ENCODE peak calls at places on chromosomes 3 and 15, in six cellular contexts. D is A549; K is CD8-positive, alpha-beta memory T cell; I is uterus; V is upper lobe of right lung; H is transverse colon. S is an unnamed sample. For H3K9me3, the result is how much of the 10 kb centered on the place peaks cover.

GRCh38 chr3:23650371-23651140 is 155.2 kb upstream of the UBE2E1 start:
- DNase-seq in K (no peak), V (no peak), H (no peak), D (peak), I (no peak), S (no peak)

GRCh38 chr3:86245360-86245759 is 745.6 kb downstream of the VGLL3 start:
- DNase-seq in H (no peak), K (no peak), I (no peak), D (no peak), V (no peak), S (no peak)

GRCh38 chr3:152403632-152404066 is 134.9 kb downstream of the MBNL1 start:
- DNase-seq in V (peak), D (no peak), I (no peak), H (peak), K (no peak), S (no peak)

GRCh38 chr3:72085036-72085435 is 300.1 kb upstream of the PROK2 start:
- DNase-seq in V (no peak), D (no peak), I (no peak), K (no peak), H (no peak), S (no peak)

GRCh38 chr3:51942603-51943450 is 664 bp downstream of the PARP3 start:
- DNase-seq in K (peak), I (peak), D (peak), V (peak), H (peak), S (peak)

GRCh38 chr3:66582721-66583141 is 81.9 kb upstream of the LRIG1 start:
- DNase-seq in D (no peak), V (no peak), I (no peak), K (peak), H (peak), S (peak)

GRCh38 chr3:183913580-183913920 is 28.9 kb upstream of the PARL start:
- DNase-seq in I (no peak), D (no peak), H (no peak), K (no peak), V (no peak), S (no peak)

GRCh38 chr3:157471051-157471450 is 32.2 kb downstream of the VEPH1 start:
- DNase-seq in H (no peak), D (no peak), V (no peak), K (no peak), I (no peak), S (no peak)

GRCh38 chr15:98532063-98532462 is 116.3 kb upstream of the IGF1R start:
- DNase-seq in D (no peak), I (no peak), V (no peak), K (no peak), H (no peak), S (no peak)

GRCh38 chr15:42595641-42596240 is 20.3 kb downstream of the STARD9 start:
- DNase-seq in D (no peak), I (no peak), V (no peak), H (no peak), K (no peak), S (no peak)

GRCh38 chr3:105140899-105141367 is 225.8 kb upstream of the ALCAM start:
- DNase-seq in D (no peak), K (no peak), V (no peak), I (no peak), H (no peak), S (no peak)

GRCh38 chr3:31648286-31648968 is 115.7 kb downstream of the STT3B start:
- DNase-seq in K (no peak), D (no peak), H (no peak), V (no peak), I (no peak), S (no peak)

GRCh38 chr3:31659246-31659645 is 126.5 kb downstream of the STT3B start:
- DNase-seq in D (no peak), K (no peak), V (no peak), H (no peak), I (no peak), S (no peak)

GRCh38 chr3:31654998-31655397 is 122.3 kb downstream of the STT3B start:
- DNase-seq in H (no peak), K (no peak), I (no peak), V (no peak), D (no peak), S (no peak)

GRCh38 chr3:31652296-31652695 is 119.6 kb downstream of the STT3B start:
- DNase-seq in K (no peak), H (no peak), V (no peak), I (no peak), D (no peak), S (no peak)

GRCh38 chr3:31653464-31653863 is 120.7 kb downstream of the STT3B start:
- DNase-seq in K (no peak), H (no peak), D (no peak), I (no peak), V (no peak), S (no peak)
- H3K9me3 ChIP-seq in K (half or more), H (half or more), D (half or more), I (half or more), V (under half), S (half or more)

DNA sequence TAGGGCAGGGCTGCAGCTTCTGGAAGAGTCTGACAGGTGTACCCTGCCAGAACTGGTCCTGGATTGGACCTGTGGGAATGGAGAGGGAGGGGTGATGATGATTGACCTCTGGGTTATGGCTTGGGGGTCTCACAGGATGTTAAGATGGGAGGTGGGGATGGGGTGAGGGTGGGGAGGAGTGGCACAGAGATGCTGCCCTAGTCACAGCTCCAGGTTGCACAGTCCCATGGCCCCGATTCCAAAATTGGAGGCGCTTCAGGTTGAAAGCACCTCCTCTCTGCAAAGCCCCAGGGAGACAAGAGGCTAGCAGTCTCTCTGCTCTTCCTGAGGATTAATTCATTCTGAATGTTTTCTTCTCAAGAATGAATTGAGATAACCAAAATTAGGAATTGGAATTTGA is 101.4 kb downstream of the FAM43A start:
- DNase-seq in H (no peak), D (no peak), I (no peak), V (no peak), K (no peak), S (no peak)
- H3K9me3 ChIP-seq in H (under half), D (under half), I (under half), V (under half), K (under half), S (under half)

GRCh38 chr3:138549578-138549977 is 44.5 kb downstream of the CEP70 start:
- DNase-seq in H (no peak), V (no peak), K (no peak), D (no peak), I (no peak), S (no peak)

GRCh38 chr3:138544546-138544945 is 49.5 kb downstream of the CEP70 start:
- DNase-seq in K (no peak), D (no peak), H (no peak), V (no peak), I (no peak), S (no peak)

GRCh38 chr3:138542977-138543376 is 51.1 kb downstream of the CEP70 start:
- DNase-seq in K (no peak), V (no peak), I (no peak), H (no peak), D (no peak), S (no peak)

DNA sequence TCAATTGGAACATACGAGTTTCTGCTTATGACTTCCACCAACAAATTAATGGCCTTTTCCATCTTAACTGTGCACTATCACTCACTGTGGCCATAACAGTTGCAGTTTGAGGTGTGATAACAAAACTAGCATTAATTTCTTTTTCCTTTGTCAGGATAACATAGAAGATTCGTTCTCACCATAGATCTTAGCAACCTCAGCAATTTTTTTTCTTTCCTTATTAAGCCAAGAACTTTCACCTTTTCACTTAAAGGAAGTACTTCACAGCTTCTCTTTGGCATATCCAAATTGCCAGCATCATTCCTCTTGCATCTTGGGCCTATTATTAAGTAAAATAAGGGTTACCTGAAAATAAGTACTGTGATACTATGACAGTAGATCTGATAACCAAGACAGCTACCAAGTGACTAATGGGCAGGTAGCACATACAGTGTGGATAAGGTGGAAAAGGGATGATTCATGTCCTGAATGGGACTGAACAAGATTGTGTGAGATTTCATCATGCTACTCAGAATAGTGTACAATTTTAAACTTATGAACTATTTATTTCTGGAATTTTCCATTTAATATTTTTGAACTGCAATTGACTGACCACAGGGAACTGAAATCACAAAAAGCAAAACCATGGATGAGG is 46.6 kb downstream of the CEP70 start:
- DNase-seq in I (no peak), H (no peak), K (no peak), V (no peak), D (no peak), S (no peak)
- H3K9me3 ChIP-seq in I (under half), H (under half), K (under half), V (under half), D (under half), S (under half)

DNA sequence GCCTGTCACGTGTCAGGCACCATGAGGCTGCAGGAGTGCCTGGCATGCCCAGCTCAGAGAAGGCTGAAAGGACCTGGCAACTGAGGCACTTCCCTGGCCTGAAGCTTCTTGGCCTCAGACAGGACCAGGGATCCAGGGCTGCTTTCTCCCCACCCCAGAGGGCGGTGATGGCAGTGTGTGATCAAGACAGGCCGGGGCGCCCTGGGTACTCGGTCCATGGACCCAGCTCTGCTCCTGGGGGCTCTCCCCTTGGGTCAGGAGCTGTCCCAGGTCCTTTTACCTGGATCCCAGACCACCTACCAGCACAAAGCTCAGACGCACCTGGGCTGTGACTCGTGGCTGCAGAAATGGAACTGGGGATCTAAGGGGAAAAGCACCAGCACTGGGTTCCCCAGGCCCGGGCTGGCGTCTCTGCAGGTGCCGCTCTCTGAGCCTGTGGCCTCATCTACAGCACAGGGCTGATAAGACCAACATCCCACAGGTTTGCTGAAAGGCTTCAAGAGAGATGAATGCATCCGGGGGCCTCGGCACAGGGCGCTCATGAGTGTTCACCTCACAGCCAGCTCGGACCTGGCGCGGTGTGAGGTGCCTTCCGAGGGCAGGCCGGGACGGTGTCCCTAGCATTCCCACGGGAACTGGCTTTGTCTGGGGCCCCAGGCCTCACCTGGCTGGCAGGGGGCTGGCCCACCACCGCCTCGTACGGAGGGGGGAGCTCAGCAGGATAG is 133.8 kb downstream of the NSMCE3 start:
- DNase-seq in V (peak), H (no peak), I (no peak), K (no peak), D (no peak), S (no peak)
- H3K9me3 ChIP-seq in V (under half), H (under half), I (under half), K (under half), D (under half), S (under half)

GRCh38 chr3:163018067-163018466 is 1521.5 kb downstream of the OTOL1 start:
- DNase-seq in V (no peak), I (no peak), K (no peak), D (no peak), H (no peak), S (no peak)
- H3K9me3 ChIP-seq in V (under half), I (under half), K (under half), D (under half), H (under half), S (under half)

DNA sequence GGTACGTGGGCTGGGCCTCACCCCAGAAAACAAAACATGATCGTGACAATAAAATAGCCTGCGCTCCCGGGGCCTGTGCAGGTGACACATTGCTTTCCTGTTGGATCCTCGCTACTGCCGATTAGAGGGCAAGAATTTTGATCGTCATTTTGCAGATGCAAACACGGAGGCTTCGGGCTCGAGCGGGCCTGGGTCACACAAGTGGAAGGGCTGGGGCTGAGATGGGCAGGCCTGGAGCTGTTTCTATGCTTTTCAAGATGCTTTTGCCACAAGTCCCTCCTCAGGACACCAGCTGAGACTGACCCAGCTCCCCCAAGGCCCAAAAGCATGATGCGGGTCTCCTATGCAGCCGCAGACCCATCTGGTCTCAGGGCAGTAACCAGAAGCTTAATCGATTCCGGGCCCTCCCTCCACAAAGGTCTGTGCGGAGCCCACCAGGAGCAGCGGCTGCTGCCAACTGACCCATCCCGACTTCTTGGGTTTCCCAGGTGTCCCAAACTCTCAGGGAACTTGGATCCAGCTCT is 30.0 kb downstream of the RGMA start:
- DNase-seq in I (no peak), K (no peak), D (no peak), V (no peak), H (no peak), S (no peak)
- H3K9me3 ChIP-seq in I (under half), K (under half), D (under half), V (under half), H (under half), S (under half)

DNA sequence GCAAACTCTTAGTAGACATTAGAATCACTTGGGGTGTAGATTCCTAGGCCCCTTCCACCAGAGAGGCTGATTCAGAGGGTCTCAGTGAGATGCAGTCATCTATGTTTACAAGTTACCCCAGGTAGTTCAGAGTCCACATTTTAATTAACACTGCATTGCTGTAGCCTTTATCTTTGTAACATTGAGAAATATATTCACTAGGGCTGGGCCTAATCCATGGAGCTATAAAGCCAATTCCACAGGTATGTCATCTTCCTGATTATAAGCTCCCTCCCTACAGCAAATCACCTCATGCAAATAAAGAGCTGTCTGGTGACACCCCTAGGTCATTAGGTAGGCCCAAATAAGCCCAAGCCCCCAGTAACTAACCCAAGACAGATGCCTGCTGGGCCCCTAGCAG is 39.5 kb upstream of the STT3B start:
- DNase-seq in D (no peak), H (no peak), V (no peak), K (no peak), I (no peak), S (no peak)
- H3K9me3 ChIP-seq in D (under half), H (under half), V (under half), K (under half), I (under half), S (under half)

GRCh38 chr3:47722859-47723258 is 58.8 kb downstream of the SMARCC1 start:
- DNase-seq in D (no peak), K (no peak), V (no peak), I (no peak), H (no peak), S (no peak)
- H3K9me3 ChIP-seq in D (under half), K (under half), V (under half), I (under half), H (under half), S (under half)

GRCh38 chr3:43043793-43044192 is 62.1 kb downstream of the POMGNT2 start:
- DNase-seq in H (no peak), V (no peak), I (no peak), K (no peak), D (no peak), S (no peak)
- H3K9me3 ChIP-seq in H (under half), V (under half), I (under half), K (under half), D (under half), S (under half)

DNA sequence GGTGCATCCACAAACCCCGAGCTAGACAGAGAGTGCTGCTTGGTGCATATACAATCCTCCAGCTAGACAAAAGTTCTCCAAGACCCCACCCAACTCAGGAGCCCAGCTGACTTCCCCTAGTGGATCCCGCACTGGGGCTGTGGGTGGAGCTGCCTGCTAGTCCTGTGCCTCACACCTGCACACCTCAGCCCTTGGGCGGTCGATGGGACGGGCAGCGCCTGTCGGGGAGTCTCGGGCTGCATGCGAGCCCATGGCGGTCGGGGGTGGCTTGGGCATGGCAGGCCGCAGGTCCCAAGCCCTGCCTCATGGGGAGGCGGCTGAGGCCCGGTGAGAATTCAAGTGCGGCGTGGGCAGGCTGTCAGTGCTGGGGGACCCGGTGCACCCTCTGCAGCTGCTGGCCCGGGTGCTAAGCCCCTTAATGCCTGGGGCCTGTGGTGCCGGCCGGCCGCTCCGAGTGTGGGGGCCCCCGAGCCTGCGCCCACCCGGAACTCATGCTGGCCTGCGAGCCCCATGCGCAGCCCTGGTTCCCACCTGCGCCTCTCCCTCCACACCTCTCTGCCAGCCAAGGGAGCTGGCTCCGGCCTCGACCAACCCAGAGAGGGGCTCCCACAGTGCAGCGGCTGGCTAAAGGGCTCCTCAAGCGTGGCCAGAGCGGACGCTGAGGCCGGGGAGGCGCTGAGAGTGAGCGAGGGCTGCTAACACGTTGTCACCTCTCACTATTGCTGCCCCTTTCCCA is 31.0 kb downstream of the ZNF589 start:
- DNase-seq in D (no peak), K (no peak), V (no peak), H (no peak), I (no peak), S (no peak)
- H3K9me3 ChIP-seq in D (under half), K (under half), V (under half), H (under half), I (under half), S (under half)

S was measured in CD4-positive, CD25-positive, alpha-beta regulatory T cell.